ENCODE peak calls at places on chromosomes 13 and 19, in eight cellular contexts. One of them, this sample, is unnamed.

GRCh38 chr13:113534236-113534860 is 43.8 kb upstream of the DCUN1D2 start:
- DNase-seq in Caco-2: peak; percentile 5
- DNase-seq in HEK293T: no peak
- DNase-seq in CD4-positive, alpha-beta T cell: no peak
- DNase-seq in stimulated activated CD8-positive, alpha-beta memory T cell treated with anti-CD3 and anti-CD28 coated beads, Interleukin-7, amount 100 ng/mL, for 1 hour: no peak
- DNase-seq in hippocampal formation: no peak
- DNase-seq in AML-193: no peak
- DNase-seq in OCI-M1: no peak
- DNase-seq in this sample: no peak

GRCh38 chr13:27641711-27642502 is 20.2 kb downstream of the POLR1D start:
- DNase-seq in Caco-2: no peak
- DNase-seq in HEK293T: no peak
- DNase-seq in CD4-positive, alpha-beta T cell: no peak
- DNase-seq in stimulated activated CD8-positive, alpha-beta memory T cell treated with anti-CD3 and anti-CD28 coated beads, Interleukin-7, amount 100 ng/mL, for 1 hour: no peak
- DNase-seq in hippocampal formation: no peak
- DNase-seq in AML-193: no peak
- DNase-seq in OCI-M1: no peak
- DNase-seq in this sample: no peak

GRCh38 chr13:93430346-93430745 is 203.7 kb downstream of the GPC6 start:
- DNase-seq in Caco-2: no peak
- DNase-seq in HEK293T: no peak
- DNase-seq in CD4-positive, alpha-beta T cell: no peak
- DNase-seq in stimulated activated CD8-positive, alpha-beta memory T cell treated with anti-CD3 and anti-CD28 coated beads, Interleukin-7, amount 100 ng/mL, for 1 hour: no peak
- DNase-seq in hippocampal formation: no peak
- DNase-seq in AML-193: no peak
- DNase-seq in OCI-M1: no peak
- DNase-seq in this sample: no peak

GRCh38 chr19:40411125-40411842 is 1.9 kb downstream of the PRX start:
- DNase-seq in Caco-2: no peak
- DNase-seq in HEK293T: no peak
- DNase-seq in CD4-positive, alpha-beta T cell: no peak
- DNase-seq in stimulated activated CD8-positive, alpha-beta memory T cell treated with anti-CD3 and anti-CD28 coated beads, Interleukin-7, amount 100 ng/mL, for 1 hour: no peak
- DNase-seq in hippocampal formation: no peak
- DNase-seq in AML-193: no peak
- DNase-seq in OCI-M1: no peak
- DNase-seq in this sample: no peak

GRCh38 chr19:41232686-41233085 is 13.7 kb downstream of the AXL start:
- DNase-seq in Caco-2: no peak
- DNase-seq in HEK293T: no peak
- DNase-seq in CD4-positive, alpha-beta T cell: no peak
- DNase-seq in stimulated activated CD8-positive, alpha-beta memory T cell treated with anti-CD3 and anti-CD28 coated beads, Interleukin-7, amount 100 ng/mL, for 1 hour: no peak
- DNase-seq in hippocampal formation: no peak
- DNase-seq in AML-193: no peak
- DNase-seq in OCI-M1: no peak
- DNase-seq in this sample: no peak

GRCh38 chr13:30107536-30108136 is 199.7 kb downstream of the KATNAL1 start:
- DNase-seq in Caco-2: no peak
- DNase-seq in HEK293T: no peak
- DNase-seq in CD4-positive, alpha-beta T cell: no peak
- DNase-seq in stimulated activated CD8-positive, alpha-beta memory T cell treated with anti-CD3 and anti-CD28 coated beads, Interleukin-7, amount 100 ng/mL, for 1 hour: no peak
- DNase-seq in hippocampal formation: no peak
- DNase-seq in AML-193: peak; percentile 62
- DNase-seq in OCI-M1: no peak
- DNase-seq in this sample: no peak

GRCh38 chr13:45833663-45834062 is 17.9 kb downstream of the SIAH3 start:
- DNase-seq in Caco-2: no peak
- DNase-seq in HEK293T: no peak
- DNase-seq in CD4-positive, alpha-beta T cell: no peak
- DNase-seq in stimulated activated CD8-positive, alpha-beta memory T cell treated with anti-CD3 and anti-CD28 coated beads, Interleukin-7, amount 100 ng/mL, for 1 hour: no peak
- DNase-seq in hippocampal formation: no peak
- DNase-seq in AML-193: no peak
- DNase-seq in OCI-M1: no peak
- DNase-seq in this sample: no peak

GRCh38 chr19:20928371-20928770 is 5.3 kb downstream of the ZNF85 start:
- DNase-seq in Caco-2: no peak
- DNase-seq in HEK293T: no peak
- DNase-seq in CD4-positive, alpha-beta T cell: no peak
- DNase-seq in stimulated activated CD8-positive, alpha-beta memory T cell treated with anti-CD3 and anti-CD28 coated beads, Interleukin-7, amount 100 ng/mL, for 1 hour: no peak
- DNase-seq in hippocampal formation: no peak
- DNase-seq in AML-193: no peak
- DNase-seq in OCI-M1: no peak
- DNase-seq in this sample: no peak

GRCh38 chr19:45133661-45134060 is 27.1 kb downstream of the NKPD1 start:
- DNase-seq in Caco-2: no peak
- DNase-seq in HEK293T: no peak
- DNase-seq in CD4-positive, alpha-beta T cell: no peak
- DNase-seq in stimulated activated CD8-positive, alpha-beta memory T cell treated with anti-CD3 and anti-CD28 coated beads, Interleukin-7, amount 100 ng/mL, for 1 hour: no peak
- DNase-seq in hippocampal formation: no peak
- DNase-seq in AML-193: no peak
- DNase-seq in OCI-M1: no peak
- DNase-seq in this sample: no peak

GRCh38 chr13:46211116-46211515 is 612 bp upstream of the LRRC63 start:
- DNase-seq in Caco-2: peak; percentile 35
- DNase-seq in HEK293T: peak; percentile 17
- DNase-seq in CD4-positive, alpha-beta T cell: no peak
- DNase-seq in stimulated activated CD8-positive, alpha-beta memory T cell treated with anti-CD3 and anti-CD28 coated beads, Interleukin-7, amount 100 ng/mL, for 1 hour: no peak
- DNase-seq in hippocampal formation: no peak
- DNase-seq in AML-193: peak; percentile 69
- DNase-seq in OCI-M1: peak; percentile 62
- DNase-seq in this sample: peak; percentile 48

GRCh38 chr13:51562011-51562671 is 22.1 kb upstream of the WDFY2 start:
- DNase-seq in Caco-2: no peak
- DNase-seq in HEK293T: no peak
- DNase-seq in CD4-positive, alpha-beta T cell: no peak
- DNase-seq in stimulated activated CD8-positive, alpha-beta memory T cell treated with anti-CD3 and anti-CD28 coated beads, Interleukin-7, amount 100 ng/mL, for 1 hour: no peak
- DNase-seq in hippocampal formation: no peak
- DNase-seq in AML-193: no peak
- DNase-seq in OCI-M1: no peak
- DNase-seq in this sample: no peak

GRCh38 chr19:40555978-40556689 is 20.5 kb upstream of the SHKBP1 start:
- DNase-seq in Caco-2: no peak
- DNase-seq in HEK293T: no peak
- DNase-seq in CD4-positive, alpha-beta T cell: no peak
- DNase-seq in stimulated activated CD8-positive, alpha-beta memory T cell treated with anti-CD3 and anti-CD28 coated beads, Interleukin-7, amount 100 ng/mL, for 1 hour: no peak
- DNase-seq in hippocampal formation: no peak
- DNase-seq in AML-193: no peak
- DNase-seq in OCI-M1: no peak
- DNase-seq in this sample: no peak

GRCh38 chr19:6491802-6492592 is 10.1 kb downstream of the TUBB4A start:
- DNase-seq in Caco-2: no peak
- DNase-seq in HEK293T: no peak
- DNase-seq in CD4-positive, alpha-beta T cell: no peak
- DNase-seq in stimulated activated CD8-positive, alpha-beta memory T cell treated with anti-CD3 and anti-CD28 coated beads, Interleukin-7, amount 100 ng/mL, for 1 hour: no peak
- DNase-seq in hippocampal formation: no peak
- DNase-seq in AML-193: no peak
- DNase-seq in OCI-M1: no peak
- DNase-seq in this sample: no peak

GRCh38 chr13:49836516-49836915 is 44.0 kb upstream of the KPNA3 start:
- DNase-seq in Caco-2: peak; percentile 77
- DNase-seq in HEK293T: no peak
- DNase-seq in CD4-positive, alpha-beta T cell: no peak
- DNase-seq in stimulated activated CD8-positive, alpha-beta memory T cell treated with anti-CD3 and anti-CD28 coated beads, Interleukin-7, amount 100 ng/mL, for 1 hour: no peak
- DNase-seq in hippocampal formation: no peak
- DNase-seq in AML-193: no peak
- DNase-seq in OCI-M1: no peak
- DNase-seq in this sample: no peak

GRCh38 chr13:68588623-68589022 is 1358.5 kb upstream of the PCDH9 start:
- DNase-seq in Caco-2: no peak
- DNase-seq in HEK293T: no peak
- DNase-seq in CD4-positive, alpha-beta T cell: no peak
- DNase-seq in stimulated activated CD8-positive, alpha-beta memory T cell treated with anti-CD3 and anti-CD28 coated beads, Interleukin-7, amount 100 ng/mL, for 1 hour: no peak
- DNase-seq in hippocampal formation: no peak
- DNase-seq in AML-193: no peak
- DNase-seq in OCI-M1: peak; percentile 84
- DNase-seq in this sample: no peak

GRCh38 chr19:11480927-11481776 is at the start of gene ELAVL3:
- DNase-seq in Caco-2: no peak
- DNase-seq in HEK293T: no peak
- DNase-seq in CD4-positive, alpha-beta T cell: no peak
- DNase-seq in stimulated activated CD8-positive, alpha-beta memory T cell treated with anti-CD3 and anti-CD28 coated beads, Interleukin-7, amount 100 ng/mL, for 1 hour: no peak
- DNase-seq in hippocampal formation: peak; percentile 76
- DNase-seq in AML-193: no peak
- DNase-seq in OCI-M1: no peak
- DNase-seq in this sample: no peak

GRCh38 chr13:21203132-21203531 is 26.7 kb downstream of the MRPL57 start:
- DNase-seq in Caco-2: no peak
- DNase-seq in HEK293T: no peak
- DNase-seq in CD4-positive, alpha-beta T cell: no peak
- DNase-seq in stimulated activated CD8-positive, alpha-beta memory T cell treated with anti-CD3 and anti-CD28 coated beads, Interleukin-7, amount 100 ng/mL, for 1 hour: no peak
- DNase-seq in hippocampal formation: no peak
- DNase-seq in AML-193: no peak
- DNase-seq in OCI-M1: no peak
- DNase-seq in this sample: no peak

GRCh38 chr19:4539697-4540581 is at the start of gene LRG1:
- DNase-seq in Caco-2: no peak
- DNase-seq in HEK293T: no peak
- DNase-seq in CD4-positive, alpha-beta T cell: no peak
- DNase-seq in stimulated activated CD8-positive, alpha-beta memory T cell treated with anti-CD3 and anti-CD28 coated beads, Interleukin-7, amount 100 ng/mL, for 1 hour: no peak
- DNase-seq in hippocampal formation: no peak
- DNase-seq in AML-193: peak; percentile 90
- DNase-seq in OCI-M1: peak; percentile 95
- DNase-seq in this sample: no peak

GRCh38 chr13:43304945-43305344 is 281.6 kb downstream of the DNAJC15 start:
- DNase-seq in Caco-2: no peak
- DNase-seq in HEK293T: no peak
- DNase-seq in CD4-positive, alpha-beta T cell: no peak
- DNase-seq in stimulated activated CD8-positive, alpha-beta memory T cell treated with anti-CD3 and anti-CD28 coated beads, Interleukin-7, amount 100 ng/mL, for 1 hour: no peak
- DNase-seq in hippocampal formation: no peak
- DNase-seq in AML-193: no peak
- DNase-seq in OCI-M1: no peak
- DNase-seq in this sample: no peak

GRCh38 chr19:35716735-35716984 is 1.1 kb upstream of the KMT2B start:
- DNase-seq in Caco-2: no peak
- DNase-seq in HEK293T: no peak
- DNase-seq in CD4-positive, alpha-beta T cell: no peak
- DNase-seq in stimulated activated CD8-positive, alpha-beta memory T cell treated with anti-CD3 and anti-CD28 coated beads, Interleukin-7, amount 100 ng/mL, for 1 hour: no peak
- DNase-seq in hippocampal formation: peak; percentile 83
- DNase-seq in AML-193: no peak
- DNase-seq in OCI-M1: no peak
- DNase-seq in this sample: no peak

GRCh38 chr19:15241259-15241658 is 9.0 kb upstream of the EPHX3 start:
- DNase-seq in Caco-2: no peak
- DNase-seq in HEK293T: no peak
- DNase-seq in CD4-positive, alpha-beta T cell: no peak
- DNase-seq in stimulated activated CD8-positive, alpha-beta memory T cell treated with anti-CD3 and anti-CD28 coated beads, Interleukin-7, amount 100 ng/mL, for 1 hour: no peak
- DNase-seq in hippocampal formation: no peak
- DNase-seq in AML-193: no peak
- DNase-seq in OCI-M1: no peak
- DNase-seq in this sample: no peak

GRCh38 chr19:18072335-18072734 is 14.4 kb downstream of the IL12RB1 start:
- DNase-seq in Caco-2: no peak
- DNase-seq in HEK293T: no peak
- DNase-seq in CD4-positive, alpha-beta T cell: no peak
- DNase-seq in stimulated activated CD8-positive, alpha-beta memory T cell treated with anti-CD3 and anti-CD28 coated beads, Interleukin-7, amount 100 ng/mL, for 1 hour: no peak
- DNase-seq in hippocampal formation: no peak
- DNase-seq in AML-193: no peak
- DNase-seq in OCI-M1: no peak
- DNase-seq in this sample: no peak

GRCh38 chr13:35702316-35702715 is 225.8 kb upstream of the MAB21L1 start:
- DNase-seq in Caco-2: no peak
- DNase-seq in HEK293T: no peak
- DNase-seq in CD4-positive, alpha-beta T cell: no peak
- DNase-seq in stimulated activated CD8-positive, alpha-beta memory T cell treated with anti-CD3 and anti-CD28 coated beads, Interleukin-7, amount 100 ng/mL, for 1 hour: no peak
- DNase-seq in hippocampal formation: no peak
- DNase-seq in AML-193: no peak
- DNase-seq in OCI-M1: no peak
- DNase-seq in this sample: no peak

GRCh38 chr19:6088677-6089063 is 21.6 kb downstream of the RFX2 start:
- DNase-seq in Caco-2: no peak
- DNase-seq in HEK293T: no peak
- DNase-seq in CD4-positive, alpha-beta T cell: no peak
- DNase-seq in stimulated activated CD8-positive, alpha-beta memory T cell treated with anti-CD3 and anti-CD28 coated beads, Interleukin-7, amount 100 ng/mL, for 1 hour: no peak
- DNase-seq in hippocampal formation: no peak
- DNase-seq in AML-193: no peak
- DNase-seq in OCI-M1: no peak
- DNase-seq in this sample: no peak

GRCh38 chr19:6947745-6948144 is 60.4 kb downstream of the ADGRE1 start:
- DNase-seq in Caco-2: no peak
- DNase-seq in HEK293T: peak; percentile 16
- DNase-seq in CD4-positive, alpha-beta T cell: no peak
- DNase-seq in stimulated activated CD8-positive, alpha-beta memory T cell treated with anti-CD3 and anti-CD28 coated beads, Interleukin-7, amount 100 ng/mL, for 1 hour: no peak
- DNase-seq in hippocampal formation: no peak
- DNase-seq in AML-193: no peak
- DNase-seq in OCI-M1: peak; percentile 2
- DNase-seq in this sample: no peak

GRCh38 chr19:33306853-33307792 is 4.8 kb upstream of the CEBPA start:
- DNase-seq in Caco-2: no peak
- DNase-seq in HEK293T: peak; percentile 2
- DNase-seq in CD4-positive, alpha-beta T cell: no peak
- DNase-seq in stimulated activated CD8-positive, alpha-beta memory T cell treated with anti-CD3 and anti-CD28 coated beads, Interleukin-7, amount 100 ng/mL, for 1 hour: no peak
- DNase-seq in hippocampal formation: no peak
- DNase-seq in AML-193: no peak
- DNase-seq in OCI-M1: no peak
- DNase-seq in this sample: no peak

GRCh38 chr13:40094056-40094455 is 438.6 kb downstream of the COG6 start:
- DNase-seq in Caco-2: no peak
- DNase-seq in HEK293T: no peak
- DNase-seq in CD4-positive, alpha-beta T cell: no peak
- DNase-seq in stimulated activated CD8-positive, alpha-beta memory T cell treated with anti-CD3 and anti-CD28 coated beads, Interleukin-7, amount 100 ng/mL, for 1 hour: no peak
- DNase-seq in hippocampal formation: no peak
- DNase-seq in AML-193: no peak
- DNase-seq in OCI-M1: no peak
- DNase-seq in this sample: no peak

GRCh38 chr19:17244618-17245534 is 843 bp downstream of the NR2F6 start:
- DNase-seq in Caco-2: no peak
- DNase-seq in HEK293T: no peak
- DNase-seq in CD4-positive, alpha-beta T cell: no peak
- DNase-seq in stimulated activated CD8-positive, alpha-beta memory T cell treated with anti-CD3 and anti-CD28 coated beads, Interleukin-7, amount 100 ng/mL, for 1 hour: no peak
- DNase-seq in hippocampal formation: no peak
- DNase-seq in AML-193: no peak
- DNase-seq in OCI-M1: peak; percentile 43
- DNase-seq in this sample: no peak

GRCh38 chr19:39126593-39127187 is 1.1 kb downstream of the PAK4 start:
- DNase-seq in Caco-2: peak; percentile 88
- DNase-seq in HEK293T: peak; percentile 63
- DNase-seq in CD4-positive, alpha-beta T cell: no peak
- DNase-seq in stimulated activated CD8-positive, alpha-beta memory T cell treated with anti-CD3 and anti-CD28 coated beads, Interleukin-7, amount 100 ng/mL, for 1 hour: no peak
- DNase-seq in hippocampal formation: no peak
- DNase-seq in AML-193: no peak
- DNase-seq in OCI-M1: no peak
- DNase-seq in this sample: no peak

GRCh38 chr13:58043971-58044370 is 412.4 kb downstream of the PCDH17 start:
- DNase-seq in Caco-2: no peak
- DNase-seq in HEK293T: no peak
- DNase-seq in CD4-positive, alpha-beta T cell: no peak
- DNase-seq in stimulated activated CD8-positive, alpha-beta memory T cell treated with anti-CD3 and anti-CD28 coated beads, Interleukin-7, amount 100 ng/mL, for 1 hour: no peak
- DNase-seq in hippocampal formation: no peak
- DNase-seq in AML-193: no peak
- DNase-seq in OCI-M1: no peak
- DNase-seq in this sample: no peak

GRCh38 chr13:40077396-40078027 is 422.1 kb downstream of the COG6 start:
- DNase-seq in Caco-2: no peak
- DNase-seq in HEK293T: no peak
- DNase-seq in CD4-positive, alpha-beta T cell: no peak
- DNase-seq in stimulated activated CD8-positive, alpha-beta memory T cell treated with anti-CD3 and anti-CD28 coated beads, Interleukin-7, amount 100 ng/mL, for 1 hour: no peak
- DNase-seq in hippocampal formation: no peak
- DNase-seq in AML-193: no peak
- DNase-seq in OCI-M1: no peak
- DNase-seq in this sample: peak; percentile 4

GRCh38 chr19:16911046-16911445 is 22.2 kb downstream of the F2RL3 start:
- DNase-seq in Caco-2: no peak
- DNase-seq in HEK293T: no peak
- DNase-seq in CD4-positive, alpha-beta T cell: no peak
- DNase-seq in stimulated activated CD8-positive, alpha-beta memory T cell treated with anti-CD3 and anti-CD28 coated beads, Interleukin-7, amount 100 ng/mL, for 1 hour: no peak
- DNase-seq in hippocampal formation: no peak
- DNase-seq in AML-193: no peak
- DNase-seq in OCI-M1: no peak
- DNase-seq in this sample: no peak

GRCh38 chr13:79654520-79654919 is 173.6 kb downstream of the NDFIP2 start:
- DNase-seq in Caco-2: no peak
- DNase-seq in HEK293T: no peak
- DNase-seq in CD4-positive, alpha-beta T cell: no peak
- DNase-seq in stimulated activated CD8-positive, alpha-beta memory T cell treated with anti-CD3 and anti-CD28 coated beads, Interleukin-7, amount 100 ng/mL, for 1 hour: no peak
- DNase-seq in hippocampal formation: no peak
- DNase-seq in AML-193: no peak
- DNase-seq in OCI-M1: no peak
- DNase-seq in this sample: no peak

GRCh38 chr19:40348961-40349507 is 539 bp downstream of the PLD3 start:
- DNase-seq in Caco-2: no peak
- DNase-seq in HEK293T: no peak
- DNase-seq in CD4-positive, alpha-beta T cell: no peak
- DNase-seq in stimulated activated CD8-positive, alpha-beta memory T cell treated with anti-CD3 and anti-CD28 coated beads, Interleukin-7, amount 100 ng/mL, for 1 hour: no peak
- DNase-seq in hippocampal formation: no peak
- DNase-seq in AML-193: peak; percentile 24
- DNase-seq in OCI-M1: peak; percentile 72
- DNase-seq in this sample: no peak